ENCODE peak calls at places on chromosomes 13 and 19, in ten cellular contexts. M is posterior cingulate gyrus; O is lower lobe of right lung; A is Right ventricle myocardium superior; F is CD4-positive, alpha-beta T cell; V is small intestine; R is body of pancreas; E is breast epithelium; Q is stimulated activated CD8-positive, alpha-beta memory T cell treated with anti-CD3 and anti-CD28 coated beads, Interleukin-7, amount 100 ng/mL, for 48 hours; S is kidney tubule cell. T is an unnamed sample.
A peak's percentile ranks its signal among the peaks of the same experiment; 100 is the strongest.

GRCh38 chr19:38482496-38482895 is 49.0 kb downstream of the RYR1 start:
- DNase-seq in M (no peak), O (no peak), A (no peak), F (no peak), V (no peak), R (no peak), E (no peak), Q (no peak), S (no peak), T (no peak)

GRCh38 chr13:27721681-27722080 is 70.6 kb upstream of the GSX1 start:
- DNase-seq in M (no peak), O (no peak), A (no peak), F (no peak), V (no peak), R (no peak), E (no peak), Q (no peak), S (no peak), T (no peak)

GRCh38 chr13:106156468-106156867 is 379.0 kb downstream of the EFNB2 start:
- DNase-seq in M (no peak), O (no peak), A (no peak), F (no peak), V (no peak), R (no peak), E (no peak), Q (no peak), S (peak; percentile 99), T (peak; percentile 49)

GRCh38 chr19:1131718-1132552 is 28.1 kb downstream of the GPX4 start:
- DNase-seq in M (peak; percentile 95), O (peak; percentile 95), A (peak; percentile 95), F (peak; percentile 62), V (peak; percentile 91), R (peak; percentile 65), E (peak; percentile 82), Q (peak; percentile 90), S (peak; percentile 86), T (peak; percentile 93)

GRCh38 chr13:51557875-51558604 is 26.2 kb upstream of the WDFY2 start:
- DNase-seq in M (no peak), O (no peak), A (no peak), F (no peak), V (no peak), R (no peak), E (no peak), Q (no peak), S (peak; percentile 76), T (no peak)

GRCh38 chr19:1276620-1277007 is 1.3 kb downstream of the FAM174C start:
- DNase-seq in M (no peak), O (no peak), A (no peak), F (no peak), V (no peak), R (no peak), E (no peak), Q (no peak), S (no peak), T (no peak)

GRCh38 chr13:84844473-84844872 is 954.7 kb downstream of the SLITRK6 start:
- DNase-seq in M (no peak), O (no peak), A (no peak), F (no peak), V (no peak), R (no peak), E (no peak), Q (no peak), S (peak; percentile 27), T (peak; percentile 21)

GRCh38 chr13:44237276-44237767 is 136.3 kb upstream of the SERP2 start:
- DNase-seq in M (peak; percentile 88), O (no peak), A (peak; percentile 66), F (no peak), V (no peak), R (peak; percentile 51), E (peak; percentile 56), Q (peak; percentile 32), S (peak; percentile 72), T (peak; percentile 58)

GRCh38 chr13:96844195-96844594 is 150.1 kb downstream of the OXGR1 start:
- DNase-seq in M (no peak), O (no peak), A (no peak), F (no peak), V (no peak), R (no peak), E (no peak), Q (no peak), S (no peak), T (no peak)

GRCh38 chr13:32581177-32581786 is 5.0 kb upstream of the PDS5B start:
- DNase-seq in M (no peak), O (no peak), A (no peak), F (no peak), V (peak; percentile 14), R (no peak), E (no peak), Q (no peak), S (peak; percentile 29), T (peak; percentile 47)

GRCh38 chr13:105410602-105411001 is 1124.9 kb downstream of the EFNB2 start:
- DNase-seq in M (peak; percentile 91), O (peak; percentile 65), A (peak; percentile 74), F (no peak), V (peak; percentile 52), R (peak; percentile 62), E (peak; percentile 22), Q (no peak), S (peak; percentile 36), T (peak; percentile 50)

GRCh38 chr19:11421607-11422098 is 2.5 kb upstream of the RGL3 start:
- DNase-seq in M (no peak), O (peak; percentile 71), A (peak; percentile 63), F (peak; percentile 31), V (no peak), R (peak; percentile 28), E (no peak), Q (peak; percentile 27), S (no peak), T (peak; percentile 69)

GRCh38 chr13:51645154-51645650 is 60.9 kb downstream of the WDFY2 start:
- DNase-seq in M (no peak), O (no peak), A (no peak), F (peak; percentile 48), V (no peak), R (no peak), E (no peak), Q (no peak), S (peak; percentile 37), T (peak; percentile 47)

GRCh38 chr13:83151308-83151660 is 731.0 kb downstream of the SLITRK1 start:
- DNase-seq in M (no peak), O (no peak), A (no peak), F (no peak), V (no peak), R (no peak), E (no peak), Q (no peak), S (no peak), T (no peak)